ENCODE peak calls at places on chromosomes 16 and 17, in five cellular contexts. S is pancreas, T is heart left ventricle, L is lung, W is body of pancreas. O is an unnamed sample.

GRCh38 chr16:82735696-82736095 is 108.9 kb downstream of the CDH13 start:
- DNase-seq in S (no peak), T (no peak), L (no peak), W (no peak), O (no peak)

GRCh38 chr17:78315355-78316114 is 44.3 kb downstream of the SOCS3 start:
- DNase-seq in S (peak; percentile 45), T (peak; percentile 80), L (peak; percentile 82), W (peak; percentile 81), O (peak; percentile 24)

GRCh38 chr16:81601008-81601428 is 156.4 kb downstream of the CMIP start:
- DNase-seq in S (no peak), T (no peak), L (no peak), W (no peak), O (no peak)

GRCh38 chr17:67456889-67457288 is 79.8 kb downstream of the PITPNC1 start:
- DNase-seq in S (no peak), T (no peak), L (no peak), W (no peak), O (peak; percentile 4)

GRCh38 chr17:40818733-40819527 is 3.5 kb downstream of the KRT10 start:
- DNase-seq in S (peak; percentile 78), T (peak; percentile 85), L (peak; percentile 83), W (peak; percentile 78), O (peak; percentile 88)

GRCh38 chr16:48963306-48963705 is 318.3 kb downstream of the CBLN1 start:
- DNase-seq in S (no peak), T (no peak), L (no peak), W (no peak), O (no peak)

GRCh38 chr17:34378664-34379101 is 15.7 kb upstream of the CCL1 start:
- DNase-seq in S (no peak), T (peak; percentile 44), L (no peak), W (no peak), O (no peak)

GRCh38 chr16:53281280-53281679 is 153.0 kb upstream of the RBL2 start:
- DNase-seq in S (no peak), T (no peak), L (no peak), W (no peak), O (no peak)

GRCh38 chr16:82761236-82761635 is 134.5 kb downstream of the CDH13 start:
- DNase-seq in S (peak; percentile 11), T (peak; percentile 93), L (peak; percentile 38), W (peak; percentile 66), O (no peak)

GRCh38 chr16:4800290-4801041 is 2.0 kb downstream of the ROGDI start:
- DNase-seq in S (peak; percentile 85), T (peak; percentile 81), L (peak; percentile 65), W (peak; percentile 89), O (no peak)

GRCh38 chr16:57977418-57978069 is 6.6 kb upstream of the CNGB1 start:
- DNase-seq in S (no peak), T (peak; percentile 27), L (no peak), W (no peak), O (no peak)

GRCh38 chr17:3827124-3827773 is 18.8 kb downstream of the NCBP3 start:
- DNase-seq in S (peak; percentile 26), T (no peak), L (peak; percentile 72), W (peak; percentile 51), O (peak; percentile 41)

GRCh38 chr17:31559647-31560501 is 168.4 kb downstream of the RAB11FIP4 start:
- DNase-seq in S (no peak), T (no peak), L (no peak), W (peak; percentile 29), O (peak; percentile 50)

GRCh38 chr16:56625943-56626654 is 518 bp downstream of the MT1E start:
- DNase-seq in S (peak; percentile 76), T (peak; percentile 77), L (peak; percentile 29), W (peak; percentile 84), O (no peak)

GRCh38 chr17:78600181-78600651 is 23.0 kb upstream of the DNAH17 start:
- DNase-seq in S (no peak), T (peak; percentile 61), L (no peak), W (no peak), O (no peak)

GRCh38 chr17:17545031-17545820 is 46.3 kb downstream of the PEMT start:
- DNase-seq in S (no peak), T (peak; percentile 26), L (no peak), W (no peak), O (no peak)

GRCh38 chr16:57945740-57946138 is 25.2 kb downstream of the CNGB1 start:
- DNase-seq in S (no peak), T (no peak), L (no peak), W (no peak), O (peak; percentile 37)

GRCh38 chr16:53878216-53878615 is 174.3 kb downstream of the FTO start:
- DNase-seq in S (no peak), T (no peak), L (no peak), W (no peak), O (no peak)

GRCh38 chr17:48726182-48726915 is 2.2 kb downstream of the HOXB13 start:
- DNase-seq in S (no peak), T (no peak), L (no peak), W (no peak), O (no peak)

GRCh38 chr17:41049110-41049509 is 2.0 kb upstream of the KRTAP2-1 start:
- DNase-seq in S (no peak), T (no peak), L (no peak), W (no peak), O (no peak)

GRCh38 chr17:34613064-34614019 is 34.0 kb downstream of the TMEM132E start:
- DNase-seq in S (no peak), T (no peak), L (no peak), W (peak; percentile 26), O (no peak)

GRCh38 chr16:57810197-57811024 is 8.1 kb upstream of the KIFC3 start:
- DNase-seq in S (peak; percentile 86), T (peak; percentile 84), L (peak; percentile 89), W (peak; percentile 92), O (peak; percentile 97)

GRCh38 chr17:8056232-8056975 is 17.5 kb downstream of the ALOX15B start:
- DNase-seq in S (no peak), T (no peak), L (peak; percentile 80), W (peak; percentile 57), O (peak; percentile 88)

GRCh38 chr17:42472709-42473521 is 14.2 kb downstream of the ATP6V0A1 start:
- DNase-seq in S (no peak), T (no peak), L (peak; percentile 39), W (no peak), O (no peak)

GRCh38 chr17:4872786-4873185 is 26.6 kb upstream of the C17orf107 start:
- DNase-seq in S (no peak), T (no peak), L (no peak), W (no peak), O (no peak)

GRCh38 chr16:87062569-87063442 is 254.4 kb downstream of the C16orf95 start:
- DNase-seq in S (peak; percentile 63), T (peak; percentile 77), L (peak; percentile 50), W (peak; percentile 73), O (peak; percentile 65)

GRCh38 chr16:54934536-54935410 is 4.1 kb downstream of the IRX5 start:
- DNase-seq in S (no peak), T (no peak), L (peak; percentile 66), W (no peak), O (no peak)
- TF ChIP-seq CTCF in S (no peak), T (peak; percentile 36), L (no peak), W (no peak), O (peak; percentile 37)

GRCh38 chr16:35746963-35747657 is 2287.7 kb downstream of the TP53TG3F start:
- DNase-seq in S (no peak), T (no peak), L (no peak), W (no peak), O (no peak)
- H3K9me3 ChIP-seq in S (no peaks in the 10 kb centered on the region), T (peaks cover 2% of the 10 kb centered on the region), L (no peaks in the 10 kb centered on the region), W (no peaks in the 10 kb centered on the region), O (no peaks in the 10 kb centered on the region)

GRCh38 chr17:79792371-79792871 is 4.5 kb downstream of the CBX8 start:
- DNase-seq in S (no peak), T (no peak), L (no peak), W (no peak), O (no peak)

GRCh38 chr17:79789943-79790804 is 6.7 kb downstream of the CBX8 start:
- DNase-seq in S (no peak), T (peak; percentile 68), L (no peak), W (peak; percentile 50), O (no peak)

GRCh38 chr17:79791354-79792123 is 5.3 kb downstream of the CBX8 start:
- DNase-seq in S (no peak), T (no peak), L (no peak), W (no peak), O (no peak)

GRCh38 chr17:79788989-79789942 is 7.6 kb downstream of the CBX8 start:
- DNase-seq in S (no peak), T (no peak), L (no peak), W (no peak), O (no peak)

GRCh38 chr17:79790805-79791353 is 6.0 kb downstream of the CBX8 start:
- DNase-seq in S (no peak), T (no peak), L (no peak), W (no peak), O (no peak)
- H3K4me1 ChIP-seq in S (peaks cover under 1% of the 10 kb centered on the region), T (peaks cover 45% of the 10 kb centered on the region), L (peaks cover 2% of the 10 kb centered on the region), W (peaks cover 25% of the 10 kb centered on the region), O (peaks cover 2% of the 10 kb centered on the region)

GRCh38 chr16:89924298-89924924 is 1.3 kb downstream of the TUBB3 start:
- DNase-seq in S (no peak), T (no peak), L (no peak), W (no peak), O (peak; percentile 62)

GRCh38 chr16:89923640-89924297 is 627 bp downstream of the TUBB3 start:
- DNase-seq in S (no peak), T (peak; percentile 34), L (no peak), W (no peak), O (no peak)

GRCh38 chr16:89921699-89922476 is 1.3 kb upstream of the TUBB3 start:
- DNase-seq in S (no peak), T (peak; percentile 88), L (peak; percentile 73), W (peak; percentile 60), O (peak; percentile 81)

GRCh38 chr16:89922477-89922883 is 662 bp upstream of the TUBB3 start:
- DNase-seq in S (no peak), T (peak; percentile 81), L (peak; percentile 72), W (peak; percentile 52), O (peak; percentile 83)

GRCh38 chr16:89922884-89923639 is at the start of gene TUBB3:
- DNase-seq in S (no peak), T (peak; percentile 81), L (peak; percentile 46), W (peak; percentile 44), O (peak; percentile 80)
- TF ChIP-seq CTCF in S (no peak), T (no peak), L (no peak), W (no peak), O (no peak)

GRCh38 chr17:56675876-56676660 is 82.6 kb downstream of the NOG start:
- DNase-seq in S (no peak), T (no peak), L (no peak), W (no peak), O (no peak)
- H3K9me3 ChIP-seq in S (no peaks in the 10 kb centered on the region), T (no peaks in the 10 kb centered on the region), L (no peaks in the 10 kb centered on the region), W (no peaks in the 10 kb centered on the region), O (no peaks in the 10 kb centered on the region)

GRCh38 chr16:72847187-72848044 is 200.5 kb downstream of the ZFHX3 start:
- DNase-seq in S (no peak), T (no peak), L (no peak), W (no peak), O (peak; percentile 48)
- H3K4me1 ChIP-seq in S (no peaks in the 10 kb centered on the region), T (peaks cover 78% of the 10 kb centered on the region), L (peaks cover 14% of the 10 kb centered on the region), W (peaks cover 22% of the 10 kb centered on the region), O (no peaks in the 10 kb centered on the region)

DNA sequence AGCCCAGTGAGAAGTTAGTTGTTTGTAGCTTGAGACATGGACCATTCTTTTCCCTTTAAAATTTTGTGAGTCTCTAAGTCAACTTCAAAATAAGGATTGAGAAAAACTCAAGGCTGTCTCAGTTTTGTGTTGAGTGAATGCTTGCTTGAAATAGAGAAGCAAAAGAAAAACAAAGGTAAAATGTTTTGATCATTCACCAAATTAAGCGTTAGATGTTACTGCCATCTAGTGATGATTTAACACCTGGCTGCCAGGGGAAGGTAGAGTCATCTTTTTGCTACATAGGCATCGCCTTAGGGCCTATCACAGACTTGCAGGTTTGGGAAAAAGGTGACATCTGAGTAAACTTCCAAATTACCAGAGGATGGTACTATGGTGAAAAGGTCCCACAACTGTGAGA is 74.4 kb downstream of the PCTP start:
- DNase-seq in S (no peak), T (no peak), L (no peak), W (no peak), O (peak; percentile 7)
- TF ChIP-seq CTCF in S (no peak), T (no peak), L (no peak), W (peak; percentile 16), O (no peak)

O was measured in Caco-2.